ENCODE peak calls at places on chromosomes 5 and 9, in four cellular contexts. One of them, this sample, is unnamed.

GRCh38 chr5:139849942-139850341 is 54.3 kb downstream of the PSD2 start:
- DNase-seq in Calu3: no peak
- DNase-seq in choroid plexus epithelial cell: no peak
- DNase-seq in mammary epithelial cell: peak
- DNase-seq in this sample: no peak

GRCh38 chr5:19258686-19259085 is 729.3 kb downstream of the CDH18 start:
- DNase-seq in Calu3: no peak
- DNase-seq in choroid plexus epithelial cell: no peak
- DNase-seq in mammary epithelial cell: no peak
- DNase-seq in this sample: no peak

GRCh38 chr5:74286734-74287705 is 353.5 kb downstream of the ENC1 start:
- DNase-seq in Calu3: no peak
- DNase-seq in choroid plexus epithelial cell: no peak
- DNase-seq in mammary epithelial cell: no peak
- DNase-seq in this sample: no peak

GRCh38 chr9:76036762-76037161 is 146.3 kb downstream of the PCSK5 start:
- DNase-seq in Calu3: no peak
- DNase-seq in choroid plexus epithelial cell: no peak
- DNase-seq in mammary epithelial cell: no peak
- DNase-seq in this sample: no peak

GRCh38 chr5:176675676-176676360 is 28.5 kb downstream of the TSPAN17 start:
- DNase-seq in Calu3: peak
- DNase-seq in choroid plexus epithelial cell: peak
- DNase-seq in mammary epithelial cell: no peak
- DNase-seq in this sample: no peak

GRCh38 chr5:81393783-81394718 is at the start of gene ACOT12:
- DNase-seq in Calu3: peak
- DNase-seq in choroid plexus epithelial cell: peak
- DNase-seq in mammary epithelial cell: no peak
- DNase-seq in this sample: peak

GRCh38 chr5:109962882-109963603 is 273.3 kb downstream of the MAN2A1 start:
- DNase-seq in Calu3: no peak
- DNase-seq in choroid plexus epithelial cell: no peak
- DNase-seq in mammary epithelial cell: no peak
- DNase-seq in this sample: no peak

GRCh38 chr5:113433071-113433470 is 1.7 kb downstream of the TSSK1B start:
- DNase-seq in Calu3: no peak
- DNase-seq in choroid plexus epithelial cell: no peak
- DNase-seq in mammary epithelial cell: no peak
- DNase-seq in this sample: no peak

GRCh38 chr5:78509884-78510769 is 138.4 kb downstream of the LHFPL2 start:
- DNase-seq in Calu3: peak
- DNase-seq in choroid plexus epithelial cell: no peak
- DNase-seq in mammary epithelial cell: peak
- DNase-seq in this sample: peak

GRCh38 chr5:892390-893136 is at the start of the genes BRD9 and TRIP13:
- DNase-seq in Calu3: peak
- DNase-seq in choroid plexus epithelial cell: peak
- DNase-seq in mammary epithelial cell: peak
- DNase-seq in this sample: peak

GRCh38 chr9:35158501-35159280 is 3.1 kb upstream of the UNC13B start:
- DNase-seq in Calu3: no peak
- DNase-seq in choroid plexus epithelial cell: no peak
- DNase-seq in mammary epithelial cell: no peak
- DNase-seq in this sample: no peak

GRCh38 chr9:35163413-35163812 is 1.6 kb downstream of the UNC13B start:
- DNase-seq in Calu3: no peak
- DNase-seq in choroid plexus epithelial cell: no peak
- DNase-seq in mammary epithelial cell: no peak
- DNase-seq in this sample: no peak

GRCh38 chr9:35164711-35165110 is 2.9 kb downstream of the UNC13B start:
- DNase-seq in Calu3: no peak
- DNase-seq in choroid plexus epithelial cell: peak
- DNase-seq in mammary epithelial cell: peak
- DNase-seq in this sample: no peak

GRCh38 chr9:35162605-35163315 is 951 bp downstream of the UNC13B start:
- DNase-seq in Calu3: no peak
- DNase-seq in choroid plexus epithelial cell: peak
- DNase-seq in mammary epithelial cell: peak
- DNase-seq in this sample: no peak

DNA sequence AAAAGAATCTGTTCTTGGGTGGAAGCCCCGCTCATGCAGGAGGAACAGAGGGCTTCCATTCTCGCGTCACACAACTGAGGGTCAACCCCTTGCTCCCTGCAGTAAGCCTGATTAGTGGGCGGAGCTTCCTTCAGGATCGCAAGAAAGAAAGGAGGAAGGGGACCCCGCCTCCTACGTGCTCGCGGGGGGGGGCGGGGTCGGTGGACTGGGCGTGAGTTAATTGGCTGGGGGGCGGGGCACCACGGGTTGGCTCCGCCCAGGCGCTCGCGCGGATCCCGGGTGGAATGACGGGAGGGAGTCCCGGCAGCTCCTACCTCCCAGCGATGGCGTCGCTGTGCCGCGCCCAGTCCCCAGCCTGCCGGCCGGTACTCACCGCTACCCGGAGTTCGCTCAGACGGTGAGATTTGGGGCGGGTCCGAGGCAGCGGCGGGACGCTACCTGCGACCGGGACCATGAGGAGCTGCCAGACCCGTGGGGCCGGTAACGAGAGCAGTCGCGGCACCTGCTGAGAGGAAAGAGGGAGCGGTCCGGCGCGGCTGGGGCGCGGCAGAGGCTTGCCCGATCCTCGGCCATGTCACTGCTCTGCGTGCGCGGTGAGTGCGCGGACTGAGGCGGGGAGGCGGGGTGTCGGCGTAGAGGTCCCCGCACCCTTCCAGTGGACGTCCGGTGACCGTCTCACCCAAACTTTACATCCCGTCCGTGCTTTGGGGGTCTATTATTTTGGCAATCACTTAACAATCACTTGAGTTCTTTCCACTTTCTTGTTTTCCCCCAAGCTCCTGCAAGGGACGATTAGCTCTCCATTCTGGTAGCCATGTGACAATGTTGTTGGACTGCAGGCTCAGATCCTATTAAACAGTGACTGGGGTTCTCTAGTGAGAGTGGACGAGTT is at the start of gene UNC13B:
- DNase-seq in Calu3: peak
- DNase-seq in choroid plexus epithelial cell: peak
- DNase-seq in mammary epithelial cell: peak
- DNase-seq in this sample: peak
- TF ChIP-seq CTCF in Calu3: no peak
- TF ChIP-seq CTCF in choroid plexus epithelial cell: peak
- TF ChIP-seq CTCF in mammary epithelial cell: no peak
- TF ChIP-seq CTCF in this sample: no peak

DNA sequence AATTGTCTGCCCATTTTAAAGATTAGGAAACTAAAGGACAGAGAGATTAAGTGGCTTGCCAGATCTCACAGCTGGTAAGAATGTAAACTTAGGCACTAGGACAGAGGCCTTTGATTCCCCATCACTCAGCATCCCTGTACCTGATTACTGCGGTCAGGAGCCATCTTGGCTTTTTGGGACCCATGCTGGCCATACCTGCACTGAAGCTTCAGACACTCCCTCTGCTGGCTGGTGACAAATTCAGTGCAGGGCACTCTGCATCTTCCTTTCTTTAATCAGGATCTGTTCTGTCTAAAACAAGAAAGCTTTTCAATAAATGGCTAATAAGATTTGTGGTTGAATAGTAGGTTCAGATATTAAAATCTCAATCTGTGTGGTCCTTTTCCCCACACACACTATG is 215.5 kb upstream of the RORB start:
- DNase-seq in Calu3: no peak
- DNase-seq in choroid plexus epithelial cell: no peak
- DNase-seq in mammary epithelial cell: no peak
- DNase-seq in this sample: no peak
- TF ChIP-seq CTCF in Calu3: no peak
- TF ChIP-seq CTCF in choroid plexus epithelial cell: peak
- TF ChIP-seq CTCF in mammary epithelial cell: peak
- TF ChIP-seq CTCF in this sample: no peak

GRCh38 chr5:174247239-174247638 is 201.7 kb downstream of the NSG2 start:
- DNase-seq in Calu3: no peak
- DNase-seq in choroid plexus epithelial cell: no peak
- DNase-seq in mammary epithelial cell: no peak
- DNase-seq in this sample: no peak

GRCh38 chr5:174243904-174244303 is 198.4 kb downstream of the NSG2 start:
- DNase-seq in Calu3: no peak
- DNase-seq in choroid plexus epithelial cell: no peak
- DNase-seq in mammary epithelial cell: no peak
- DNase-seq in this sample: no peak

GRCh38 chr5:174246743-174247142 is 201.2 kb downstream of the NSG2 start:
- DNase-seq in Calu3: no peak
- DNase-seq in choroid plexus epithelial cell: no peak
- DNase-seq in mammary epithelial cell: no peak
- DNase-seq in this sample: no peak

GRCh38 chr5:174242573-174242972 is 197.1 kb downstream of the NSG2 start:
- DNase-seq in Calu3: no peak
- DNase-seq in choroid plexus epithelial cell: no peak
- DNase-seq in mammary epithelial cell: no peak
- DNase-seq in this sample: no peak

DNA sequence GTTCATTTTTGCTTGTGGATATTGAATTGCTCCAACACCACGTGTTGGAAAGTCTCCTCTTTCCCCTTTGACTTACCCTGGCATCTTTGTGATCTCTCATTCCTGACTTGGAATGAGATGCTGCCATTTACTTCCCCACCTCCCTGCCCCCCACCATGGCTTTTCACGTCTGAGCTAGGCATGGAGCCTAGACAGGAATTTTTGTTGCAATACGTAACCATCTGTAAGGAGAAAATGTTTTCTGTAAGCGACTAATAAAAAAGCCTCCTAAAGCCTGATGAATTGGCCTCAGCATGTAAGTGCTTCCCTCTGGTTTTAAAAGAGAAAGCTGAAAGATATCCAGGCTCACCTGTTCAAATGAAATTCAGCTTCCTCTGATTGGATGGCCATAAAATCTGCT is 200.0 kb downstream of the NSG2 start:
- DNase-seq in Calu3: no peak
- DNase-seq in choroid plexus epithelial cell: no peak
- DNase-seq in mammary epithelial cell: no peak
- DNase-seq in this sample: no peak
- TF ChIP-seq CTCF in Calu3: no peak
- TF ChIP-seq CTCF in choroid plexus epithelial cell: no peak
- TF ChIP-seq CTCF in mammary epithelial cell: no peak
- TF ChIP-seq CTCF in this sample: no peak

GRCh38 chr9:120412425-120412951 is 167.5 kb downstream of the CDK5RAP2 start:
- DNase-seq in Calu3: no peak
- DNase-seq in choroid plexus epithelial cell: peak
- DNase-seq in mammary epithelial cell: no peak
- DNase-seq in this sample: no peak

GRCh38 chr9:120413121-120414048 is 166.6 kb downstream of the CDK5RAP2 start:
- DNase-seq in Calu3: no peak
- DNase-seq in choroid plexus epithelial cell: no peak
- DNase-seq in mammary epithelial cell: no peak
- DNase-seq in this sample: no peak

GRCh38 chr9:120411862-120412424 is 168.0 kb downstream of the CDK5RAP2 start:
- DNase-seq in Calu3: no peak
- DNase-seq in choroid plexus epithelial cell: no peak
- DNase-seq in mammary epithelial cell: no peak
- DNase-seq in this sample: no peak

GRCh38 chr9:120418315-120418714 is 161.7 kb downstream of the CDK5RAP2 start:
- DNase-seq in Calu3: no peak
- DNase-seq in choroid plexus epithelial cell: no peak
- DNase-seq in mammary epithelial cell: no peak
- DNase-seq in this sample: no peak

GRCh38 chr9:120416816-120417427 is 163.0 kb downstream of the CDK5RAP2 start:
- DNase-seq in Calu3: no peak
- DNase-seq in choroid plexus epithelial cell: no peak
- DNase-seq in mammary epithelial cell: no peak
- DNase-seq in this sample: peak
- TF ChIP-seq CTCF in Calu3: no peak
- TF ChIP-seq CTCF in choroid plexus epithelial cell: no peak
- TF ChIP-seq CTCF in mammary epithelial cell: no peak
- TF ChIP-seq CTCF in this sample: no peak

This sample was measured in upper lobe of left lung.